ENCODE peak calls at places on chromosomes 12 and 14, in ten cellular contexts. L is HCT116, W is lung, S is astrocyte, B is tibial artery, T is AG04450, M is adrenal gland, C is ovary, X is mammary epithelial cell, F is heart right ventricle. P is an unnamed sample.
A peak's percentile ranks its signal among the peaks of the same experiment; 100 is the strongest.

GRCh38 chr12:92147491-92147890 is 1.8 kb upstream of the BTG1 start:
- DNase-seq in L (no peak), W (no peak), S (no peak), B (no peak), T (no peak), M (no peak), C (no peak), X (no peak), F (no peak), P (no peak)

GRCh38 chr14:34650786-34651584 is 21.0 kb upstream of the SNX6 start:
- DNase-seq in L (peak; percentile 56), W (no peak), S (peak; percentile 100), B (no peak), T (peak; percentile 98), M (peak; percentile 68), C (peak; percentile 22), X (peak; percentile 94), F (no peak), P (peak; percentile 88)

GRCh38 chr12:58452546-58452945 is 467.8 kb downstream of the LRIG3 start:
- DNase-seq in L (no peak), W (no peak), S (peak; percentile 46), B (no peak), T (no peak), M (no peak), C (no peak), X (no peak), F (no peak), P (no peak)

GRCh38 chr12:56271031-56271430 is 4.3 kb downstream of the COQ10A start:
- DNase-seq in L (no peak), W (no peak), S (no peak), B (no peak), T (no peak), M (no peak), C (no peak), X (peak; percentile 16), F (no peak), P (no peak)

GRCh38 chr14:56449670-56450213 is 129.9 kb upstream of the TMEM260 start:
- DNase-seq in L (no peak), W (no peak), S (no peak), B (no peak), T (no peak), M (no peak), C (no peak), X (no peak), F (no peak), P (no peak)

GRCh38 chr12:98637068-98637467 is 7.5 kb downstream of the IKBIP start:
- DNase-seq in L (no peak), W (no peak), S (no peak), B (no peak), T (no peak), M (no peak), C (no peak), X (no peak), F (no peak), P (no peak)

GRCh38 chr12:46675736-46676135 is 150.1 kb downstream of the SLC38A4 start:
- DNase-seq in L (no peak), W (no peak), S (peak; percentile 12), B (no peak), T (no peak), M (peak; percentile 36), C (peak; percentile 30), X (peak; percentile 36), F (peak; percentile 15), P (no peak)

GRCh38 chr14:74682169-74682952 is 30.5 kb downstream of the AREL1 start:
- DNase-seq in L (no peak), W (no peak), S (no peak), B (no peak), T (no peak), M (no peak), C (no peak), X (no peak), F (no peak), P (no peak)

GRCh38 chr12:71846322-71846940 is 6.9 kb downstream of the TBC1D15 start:
- DNase-seq in L (peak; percentile 13), W (no peak), S (peak; percentile 6), B (no peak), T (no peak), M (no peak), C (no peak), X (peak; percentile 35), F (no peak), P (peak; percentile 50)

GRCh38 chr12:57173089-57173488 is 25.7 kb upstream of the LRP1-AS start:
- DNase-seq in L (no peak), W (no peak), S (no peak), B (no peak), T (no peak), M (no peak), C (no peak), X (no peak), F (no peak), P (no peak)

GRCh38 chr12:106309671-106310313 is 7.3 kb downstream of the TCP11L2 start:
- DNase-seq in L (no peak), W (no peak), S (peak; percentile 92), B (no peak), T (peak; percentile 37), M (peak; percentile 49), C (no peak), X (peak; percentile 80), F (no peak), P (no peak)

GRCh38 chr12:65430571-65431306 is 152.3 kb downstream of the MSRB3 start:
- DNase-seq in L (peak; percentile 88), W (no peak), S (peak; percentile 85), B (no peak), T (no peak), M (no peak), C (no peak), X (peak; percentile 62), F (no peak), P (peak; percentile 78)

GRCh38 chr14:56972948-56973347 is 162.7 kb upstream of the OTX2 start:
- DNase-seq in L (no peak), W (no peak), S (no peak), B (no peak), T (no peak), M (no peak), C (no peak), X (no peak), F (no peak), P (no peak)

DNA sequence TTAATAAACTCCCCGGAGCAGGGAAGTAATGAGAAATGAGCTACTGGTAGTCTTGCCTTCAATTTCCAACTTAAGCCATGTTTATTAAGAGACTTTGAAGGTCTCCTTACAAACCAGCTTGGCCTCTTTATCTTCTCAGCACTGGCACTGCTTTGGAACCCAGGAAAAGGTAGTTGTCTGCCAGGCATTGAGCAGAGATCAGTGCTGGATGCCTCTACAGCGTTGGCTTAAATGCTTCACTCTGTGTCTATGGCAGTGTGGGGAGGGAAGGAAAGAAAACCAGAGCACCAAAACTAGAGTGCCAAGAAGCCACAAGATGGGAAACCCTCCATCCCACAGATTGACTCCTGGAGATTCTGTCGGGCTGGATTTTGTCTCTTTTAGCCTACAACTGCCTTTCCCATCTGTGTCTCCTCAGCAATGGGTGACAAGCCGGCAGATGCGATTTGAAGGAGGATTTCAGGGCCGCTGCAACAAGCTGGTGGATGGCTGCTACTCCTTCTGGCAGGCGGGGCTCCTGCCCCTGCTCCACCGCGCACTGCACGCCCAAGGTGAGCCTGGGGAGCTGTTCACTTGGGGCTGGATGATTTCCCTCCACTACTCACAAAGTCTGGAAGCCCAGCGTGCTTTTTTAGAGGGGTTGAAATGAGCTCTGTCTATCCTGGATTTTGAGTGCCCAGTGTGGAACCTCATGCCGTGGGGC is 57.3 kb downstream of the FNTB start:
- DNase-seq in L (no peak), W (no peak), S (no peak), B (no peak), T (no peak), M (no peak), C (no peak), X (no peak), F (no peak), P (no peak)
- H3K4me3 ChIP-seq in L (no peak overlapping the region), W (no peak overlapping the region), S (no peak overlapping the region), B (no peak overlapping the region), T (no peak overlapping the region), M (no peak overlapping the region), C (no peak overlapping the region), X (no peak overlapping the region), F (no peak overlapping the region), P (no peak overlapping the region)

GRCh38 chr12:24776856-24777255 is 172.0 kb downstream of the BCAT1 start:
- DNase-seq in L (no peak), W (no peak), S (no peak), B (no peak), T (no peak), M (no peak), C (no peak), X (no peak), F (no peak), P (no peak)

GRCh38 chr12:24777359-24777758 is 171.5 kb downstream of the BCAT1 start:
- DNase-seq in L (no peak), W (no peak), S (no peak), B (no peak), T (no peak), M (no peak), C (no peak), X (no peak), F (no peak), P (no peak)

GRCh38 chr12:24778486-24779304 is 170.2 kb downstream of the BCAT1 start:
- DNase-seq in L (no peak), W (no peak), S (peak; percentile 38), B (no peak), T (peak; percentile 34), M (no peak), C (no peak), X (peak; percentile 28), F (no peak), P (no peak)

DNA sequence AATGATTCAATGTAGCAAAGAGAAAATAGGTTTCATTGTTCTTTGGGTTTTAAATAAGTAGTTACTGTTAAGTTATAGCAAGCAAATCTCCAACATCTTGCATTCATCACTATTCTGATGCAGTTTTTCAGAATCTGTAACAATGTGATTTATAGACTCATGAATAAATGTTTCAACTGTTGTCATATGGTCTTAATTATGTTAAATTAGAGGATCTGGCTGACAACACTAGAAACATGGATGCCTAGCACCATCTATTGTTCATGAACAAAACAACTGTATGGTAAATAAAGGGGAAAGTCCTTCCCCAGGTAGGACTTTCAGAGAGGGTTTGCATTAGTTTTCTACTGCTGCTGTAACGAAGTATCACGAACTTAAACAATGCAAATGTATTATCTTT is 167.9 kb downstream of the BCAT1 start:
- DNase-seq in L (no peak), W (no peak), S (no peak), B (no peak), T (no peak), M (no peak), C (no peak), X (peak; percentile 4), F (no peak), P (no peak)
- TF ChIP-seq CTCF in L (no peak), W (no peak), S (peak; percentile 40), B (no peak), T (peak; percentile 26), M (no peak), C (no peak), X (peak; percentile 37), F (no peak), P (no peak)

GRCh38 chr14:67964391-67964812 is 144.8 kb downstream of the RAD51B start:
- DNase-seq in L (no peak), W (no peak), S (no peak), B (no peak), T (no peak), M (no peak), C (no peak), X (peak; percentile 82), F (no peak), P (peak; percentile 95)
- H3K27ac ChIP-seq in L (peak overlapping the region; percentile 27), W (no peak overlapping the region), S (no peak overlapping the region), B (no peak overlapping the region), T (no peak overlapping the region), M (no peak overlapping the region), C (peak overlapping the region; percentile 67), X (peak overlapping the region; percentile 90), F (no peak overlapping the region), P (peak overlapping the region; percentile 77)

GRCh38 chr12:14931359-14931758 is 7.0 kb downstream of the ERP27 start:
- DNase-seq in L (no peak), W (no peak), S (no peak), B (no peak), T (no peak), M (no peak), C (no peak), X (no peak), F (no peak), P (no peak)
- H3K4me3 ChIP-seq in L (no peak overlapping the region), W (no peak overlapping the region), S (no peak overlapping the region), B (no peak overlapping the region), T (no peak overlapping the region), M (no peak overlapping the region), C (no peak overlapping the region), X (no peak overlapping the region), F (no peak overlapping the region), P (peak overlapping the region; percentile 32)